ENCODE peak calls at places on chromosomes 5 and 9, in ten cellular contexts. F is adrenal gland; A is stimulated activated CD4-positive, alpha-beta T cell treated with anti-CD3 and anti-CD28 coated beads, Interleukin-15, amount 100 ng/mL, for 1 hour; C is astrocyte of the hippocampus; L is NCI-H2107; X is A549; S is stimulated activated CD8-positive, alpha-beta memory T cell treated with anti-CD3 and anti-CD28 coated beads, Interleukin-15, amount 100 ng/mL, for 24 hours; Z is DMS79 treated with DMSO at 0.1 percent for 48 hours; O is psoas muscle; V is amniotic epithelial cell. B is an unnamed sample.
A peak's percentile ranks its signal among the peaks of the same experiment; 100 is the strongest.

GRCh38 chr5:133820516-133820915 is 147.9 kb downstream of the C5orf15 start:
- DNase-seq in S (no peak), C (no peak), L (no peak), F (no peak), V (no peak), A (no peak), X (no peak), Z (no peak), O (no peak), B (no peak)

GRCh38 chr9:137544176-137544755 is 5.9 kb downstream of the PNPLA7 start:
- DNase-seq in Z (no peak), L (no peak), V (peak; percentile 81), F (no peak), C (peak; percentile 21), X (no peak), A (no peak), O (peak; percentile 38), S (no peak), B (peak; percentile 37)

GRCh38 chr5:34897646-34898045 is 17.7 kb downstream of the RAD1 start:
- DNase-seq in F (no peak), V (no peak), S (no peak), C (no peak), A (no peak), O (no peak), L (no peak), Z (no peak), X (no peak), B (no peak)

GRCh38 chr5:150506571-150507282 is 1.2 kb upstream of the NDST1 start:
- DNase-seq in X (no peak), C (no peak), O (no peak), Z (no peak), V (no peak), S (no peak), A (no peak), F (no peak), L (no peak), B (no peak)

GRCh38 chr5:26691486-26691885 is 346.9 kb downstream of the CDH9 start:
- DNase-seq in S (no peak), F (no peak), V (no peak), O (no peak), A (no peak), Z (no peak), L (no peak), C (peak; percentile 4), X (no peak), B (no peak)

GRCh38 chr5:117103703-117104102 is 529.1 kb upstream of the SEMA6A start:
- DNase-seq in C (peak; percentile 35), Z (peak; percentile 29), S (no peak), L (no peak), F (no peak), V (no peak), O (no peak), A (no peak), X (no peak), B (no peak)

GRCh38 chr5:83099445-83099844 is 22.1 kb downstream of the XRCC4 start:
- DNase-seq in S (no peak), O (no peak), Z (no peak), A (no peak), X (no peak), F (no peak), V (no peak), C (no peak), L (no peak), B (no peak)

GRCh38 chr9:91421987-91422765 is 1.5 kb downstream of the NFIL3 start:
- DNase-seq in C (peak; percentile 48), L (no peak), F (peak; percentile 72), V (peak; percentile 34), O (no peak), Z (no peak), X (no peak), A (no peak), S (no peak), B (peak; percentile 28)

GRCh38 chr5:120516799-120517198 is 52.7 kb downstream of the PRR16 start:
- DNase-seq in Z (no peak), A (no peak), L (no peak), F (no peak), C (peak; percentile 67), O (no peak), S (no peak), X (no peak), V (peak; percentile 29), B (peak; percentile 70)

GRCh38 chr5:108420182-108420581 is 38.3 kb upstream of the FBXL17 start:
- DNase-seq in S (no peak), F (no peak), L (no peak), X (no peak), V (no peak), C (no peak), O (no peak), Z (no peak), A (no peak), B (no peak)

B was measured in AG08395.